ENCODE peak calls at places on chromosomes 4 and X, in nine cellular contexts. O is suprapubic skin, C is NB4, R is ovary, K is tibial nerve, L is body of pancreas, Q is gastrocnemius medialis, W is adrenal gland, I is uterus. B is an unnamed sample.

GRCh38 chrX:45747905-45748304 is 547.2 kb upstream of the DIPK2B start:
- DNase-seq in O (no peak), W (no peak), L (no peak), I (no peak), C (no peak), R (no peak), K (no peak), Q (no peak), B (no peak)

GRCh38 chr4:83180469-83180968 is 66.0 kb upstream of the PLAC8 start:
- DNase-seq in C (no peak), R (no peak), O (no peak), Q (no peak), L (no peak), I (no peak), W (no peak), K (no peak), B (no peak)

GRCh38 chr4:25838526-25838925 is 24.3 kb downstream of the SEL1L3 start:
- DNase-seq in W (no peak), Q (no peak), C (no peak), K (no peak), R (no peak), L (no peak), I (no peak), O (no peak), B (no peak)

GRCh38 chr4:42519803-42520417 is 122.6 kb downstream of the SHISA3 start:
- DNase-seq in C (peak), W (peak), L (peak), Q (no peak), K (peak), R (no peak), O (no peak), I (no peak), B (peak)

GRCh38 chr4:1171306-1172227 is 816 bp downstream of the SPON2 start:
- DNase-seq in R (peak), K (no peak), O (no peak), W (no peak), I (no peak), Q (no peak), L (peak), C (no peak), B (peak)

GRCh38 chr4:147754037-147754445 is 22.2 kb downstream of the ARHGAP10 start:
- DNase-seq in Q (no peak), R (no peak), L (no peak), K (no peak), W (no peak), C (no peak), I (no peak), O (no peak), B (no peak)

GRCh38 chr4:125677665-125678307 is 363.0 kb downstream of the FAT4 start:
- DNase-seq in R (no peak), L (no peak), I (no peak), K (no peak), W (no peak), O (no peak), Q (no peak), C (no peak), B (no peak)

GRCh38 chrX:10197597-10198210 is 40.9 kb downstream of the CLCN4 start:
- DNase-seq in R (no peak), K (no peak), I (no peak), L (no peak), Q (no peak), C (no peak), W (no peak), O (no peak), B (no peak)

GRCh38 chrX:115894087-115894486 is 276.5 kb upstream of the AGTR2 start:
- DNase-seq in L (peak), O (no peak), R (no peak), C (peak), W (peak), I (no peak), Q (no peak), K (no peak), B (no peak)

GRCh38 chr4:101678180-101678579 is 112.3 kb upstream of the BANK1 start:
- DNase-seq in C (no peak), L (no peak), W (no peak), I (no peak), K (no peak), O (no peak), R (no peak), Q (no peak), B (no peak)

GRCh38 chr4:168589154-168589553 is 92.3 kb downstream of the PALLD start:
- DNase-seq in C (no peak), W (no peak), Q (no peak), I (no peak), O (no peak), R (no peak), K (no peak), L (no peak), B (no peak)

GRCh38 chr4:186676531-186677158 is 47.0 kb downstream of the FAT1 start:
- DNase-seq in K (no peak), L (no peak), W (no peak), Q (no peak), C (no peak), I (no peak), R (no peak), O (no peak), B (no peak)

GRCh38 chr4:40916880-40917279 is 167.1 kb downstream of the NSUN7 start:
- DNase-seq in I (no peak), R (no peak), W (peak), O (no peak), C (peak), Q (peak), L (peak), K (no peak), B (no peak)
- TF ChIP-seq CTCF in I (no peak), R (no peak), W (peak), O (peak), C (peak), Q (peak), L (peak), K (no peak), B (peak)

GRCh38 chrX:19554786-19555185 is 39.5 kb upstream of the MAP3K15 start:
- DNase-seq in K (no peak), W (no peak), Q (no peak), L (no peak), C (no peak), I (no peak), R (no peak), O (no peak), B (no peak)

GRCh38 chrX:19555236-19555635 is 39.9 kb upstream of the MAP3K15 start:
- DNase-seq in I (no peak), C (no peak), Q (no peak), R (no peak), O (no peak), W (no peak), L (no peak), K (no peak), B (no peak)

GRCh38 chrX:19557816-19558215 is 42.5 kb upstream of the MAP3K15 start:
- DNase-seq in K (no peak), I (no peak), W (no peak), L (no peak), C (no peak), R (no peak), Q (no peak), O (no peak), B (no peak)

GRCh38 chrX:19556202-19556601 is 40.9 kb upstream of the MAP3K15 start:
- DNase-seq in C (no peak), I (no peak), W (no peak), O (no peak), Q (no peak), L (no peak), R (no peak), K (no peak), B (no peak)

DNA sequence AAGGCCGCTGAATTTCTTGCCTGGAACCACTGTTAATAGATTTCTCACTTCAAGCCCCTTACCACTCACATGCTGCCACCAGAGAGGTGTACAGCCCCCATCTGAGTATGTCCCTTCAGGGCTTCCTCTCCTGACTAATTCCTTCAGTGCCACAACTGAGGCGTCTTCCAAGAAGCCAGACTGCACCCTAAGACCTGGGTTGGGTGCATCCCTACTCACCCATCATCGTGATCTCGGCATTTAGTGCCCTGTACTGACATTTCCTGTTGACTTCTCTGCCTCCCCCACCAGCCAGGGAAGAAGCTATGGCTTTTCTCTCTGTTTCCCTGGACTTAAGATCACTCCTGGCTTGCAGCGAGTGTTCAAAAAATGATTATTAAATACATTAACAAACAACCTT is 40.4 kb upstream of the MAP3K15 start:
- DNase-seq in W (no peak), K (no peak), Q (no peak), L (no peak), O (no peak), C (no peak), I (no peak), R (no peak), B (no peak)
- TF ChIP-seq POLR2A in W (no peak), K (no peak), Q (no peak), L (no peak), O (no peak), C (no peak), I (no peak), R (no peak), B (no peak)

GRCh38 chr4:183906736-183907651 is 1.9 kb downstream of the STOX2 start:
- DNase-seq in C (no peak), Q (no peak), W (no peak), I (no peak), O (no peak), K (no peak), L (peak), R (peak), B (no peak)
- H3K4me3 ChIP-seq in C (no peak), Q (peak), W (no peak), I (peak), O (peak), K (peak), L (peak), R (peak), B (peak)

DNA sequence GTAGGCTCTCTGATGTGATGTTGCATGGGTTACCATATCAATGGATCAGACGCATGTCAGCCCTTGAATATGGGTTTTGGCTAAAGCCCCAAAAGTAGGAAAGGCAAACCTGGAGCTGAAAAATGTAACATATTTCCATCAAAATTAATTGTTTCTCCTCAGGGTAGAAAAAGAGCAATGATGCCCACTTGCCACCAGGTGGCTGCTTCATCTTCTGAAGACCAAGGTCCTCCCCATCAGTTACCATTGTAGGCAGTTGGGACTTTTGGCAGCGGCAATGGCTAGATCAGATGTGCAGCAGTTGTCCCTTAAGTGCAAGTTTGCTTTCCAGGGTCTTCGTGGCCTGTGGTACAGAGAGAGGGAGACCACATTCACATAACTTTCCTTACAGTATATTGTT is 118.2 kb downstream of the NAF1 start:
- DNase-seq in C (peak), R (no peak), W (peak), I (no peak), L (peak), O (no peak), Q (no peak), K (no peak), B (no peak)
- TF ChIP-seq CTCF in C (peak), R (no peak), W (peak), I (peak), L (peak), O (no peak), Q (no peak), K (no peak), B (peak)

GRCh38 chrX:38800981-38801845 is at the start of gene MID1IP1:
- DNase-seq in W (peak), I (peak), Q (peak), K (peak), L (peak), O (peak), C (peak), R (peak), B (peak)
- TF ChIP-seq POLR2A in W (peak), I (peak), Q (peak), K (no peak), L (peak), O (peak), C (peak), R (peak), B (peak)

GRCh38 chrX:53441531-53442321 is 7.6 kb upstream of the HSD17B10 start:
- DNase-seq in L (peak), R (peak), I (peak), O (peak), Q (peak), C (peak), W (peak), K (peak), B (peak)

GRCh38 chrX:53438832-53439230 is 4.7 kb upstream of the HSD17B10 start:
- DNase-seq in L (no peak), I (no peak), Q (no peak), K (no peak), R (no peak), W (no peak), C (no peak), O (no peak), B (no peak)

GRCh38 chrX:53440631-53441517 is 6.7 kb upstream of the HSD17B10 start:
- DNase-seq in W (peak), O (peak), C (peak), L (peak), Q (peak), I (peak), R (peak), K (peak), B (peak)

GRCh38 chrX:53440101-53440500 is 5.9 kb upstream of the HSD17B10 start:
- DNase-seq in W (no peak), K (no peak), O (no peak), R (no peak), C (peak), I (no peak), Q (no peak), L (no peak), B (no peak)

DNA sequence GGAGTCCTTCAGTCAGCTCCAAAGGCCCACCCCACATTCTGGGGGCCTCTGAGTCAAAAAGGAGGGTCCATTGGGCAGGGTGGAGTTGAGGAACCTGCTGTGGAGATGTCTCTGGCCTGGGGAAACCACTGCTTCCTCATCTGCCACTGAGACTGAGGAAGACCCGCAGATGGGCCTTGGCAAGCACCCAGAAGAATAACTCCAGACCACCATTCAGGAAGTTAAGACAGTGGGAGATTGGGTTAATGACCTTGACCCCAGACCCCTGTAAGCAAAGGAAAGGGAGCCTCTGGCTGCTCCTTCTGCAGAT is 8.1 kb upstream of the HSD17B10 start:
- DNase-seq in K (no peak), L (no peak), Q (peak), C (peak), R (no peak), W (no peak), O (no peak), I (no peak), B (no peak)
- H3K4me3 ChIP-seq in K (no peak), L (no peak), Q (no peak), C (peak), R (no peak), W (no peak), O (no peak), I (no peak), B (peak)

GRCh38 chr4:175622887-175623286 is 189.2 kb downstream of the GPM6A start:
- DNase-seq in L (no peak), R (no peak), C (no peak), I (no peak), K (no peak), W (no peak), Q (no peak), O (no peak), B (no peak)
- TF ChIP-seq CTCF in L (no peak), R (no peak), C (no peak), I (no peak), K (no peak), W (no peak), Q (no peak), O (no peak), B (no peak)

DNA sequence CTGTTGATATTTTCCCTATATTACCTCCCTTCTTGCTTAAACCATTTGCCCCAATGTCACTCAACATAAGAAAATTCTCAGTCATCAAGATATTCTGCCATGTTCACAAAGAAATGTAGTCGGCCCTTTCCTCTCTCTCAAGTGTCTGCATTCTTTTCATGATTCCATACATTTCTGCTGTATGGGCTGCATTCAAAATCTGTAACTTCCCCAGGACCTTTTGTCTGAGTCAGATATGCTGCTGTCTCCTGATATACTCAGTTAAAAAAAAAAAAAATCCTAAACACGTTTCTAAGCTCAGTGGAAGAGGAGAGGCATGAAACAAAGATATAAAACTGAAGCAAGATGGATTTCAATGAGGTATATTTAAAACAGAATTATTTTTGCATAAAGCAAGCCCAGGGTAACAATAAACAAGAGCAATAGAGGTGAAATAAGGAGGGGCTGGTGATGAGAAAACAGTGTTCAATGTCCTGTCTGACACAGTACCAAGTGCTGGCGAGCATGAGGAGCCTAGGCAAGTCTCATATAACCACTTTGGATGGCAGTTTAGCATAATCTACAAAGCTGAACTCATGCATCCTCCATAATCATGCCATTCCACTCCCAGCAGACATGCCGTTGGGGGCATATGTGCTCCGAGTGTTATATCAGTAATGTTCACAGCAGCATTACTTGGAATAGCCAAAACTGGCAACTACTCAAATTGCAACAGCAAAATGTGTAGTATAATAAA is 76.8 kb downstream of the MANBA start:
- DNase-seq in W (no peak), K (no peak), I (no peak), Q (no peak), C (no peak), O (no peak), L (no peak), R (no peak), B (no peak)
- TF ChIP-seq POLR2A in W (no peak), K (no peak), I (no peak), Q (no peak), C (no peak), O (no peak), L (no peak), R (no peak), B (no peak)

DNA sequence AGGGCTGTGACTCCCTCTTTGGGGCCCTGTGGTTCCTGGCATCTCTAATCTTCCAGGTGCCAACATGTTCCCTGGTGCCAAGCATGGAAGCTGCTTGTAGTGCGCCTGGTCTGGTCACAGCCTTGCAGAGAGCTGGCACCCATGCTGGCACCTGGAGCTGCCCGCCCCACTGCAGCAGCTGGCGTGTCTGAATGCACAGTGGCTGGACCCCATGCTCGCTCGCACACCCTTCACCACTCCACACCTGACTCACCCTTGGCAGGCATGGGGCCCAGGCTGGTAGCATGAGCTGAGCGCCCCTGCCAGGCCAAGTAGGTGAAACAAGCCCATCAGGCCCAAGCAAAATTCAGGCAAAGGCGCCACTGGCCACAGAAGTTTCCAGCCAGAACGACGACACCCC is 119.1 kb downstream of the DNAAF6 start:
- DNase-seq in R (no peak), Q (no peak), L (no peak), C (no peak), K (no peak), W (no peak), I (no peak), O (no peak), B (no peak)
- H3K4me3 ChIP-seq in R (no peak), Q (no peak), L (no peak), C (no peak), K (no peak), W (no peak), I (no peak), O (no peak), B (no peak)

GRCh38 chr4:109432203-109432602 is 1.4 kb upstream of the SEC24B start:
- DNase-seq in I (no peak), K (no peak), R (no peak), O (no peak), W (no peak), L (no peak), C (no peak), Q (no peak), B (no peak)

GRCh38 chr4:109433281-109434006 is at the start of gene SEC24B:
- DNase-seq in W (peak), Q (peak), K (peak), I (peak), L (peak), O (peak), C (peak), R (peak), B (peak)

GRCh38 chr4:109434007-109434792 is 585 bp downstream of the SEC24B start:
- DNase-seq in W (peak), K (peak), C (peak), Q (peak), O (peak), I (peak), L (peak), R (peak), B (peak)

GRCh38 chr4:109434793-109435080 is 1.1 kb downstream of the SEC24B start:
- DNase-seq in W (no peak), R (no peak), I (no peak), L (no peak), O (no peak), C (no peak), Q (no peak), K (no peak), B (no peak)

DNA sequence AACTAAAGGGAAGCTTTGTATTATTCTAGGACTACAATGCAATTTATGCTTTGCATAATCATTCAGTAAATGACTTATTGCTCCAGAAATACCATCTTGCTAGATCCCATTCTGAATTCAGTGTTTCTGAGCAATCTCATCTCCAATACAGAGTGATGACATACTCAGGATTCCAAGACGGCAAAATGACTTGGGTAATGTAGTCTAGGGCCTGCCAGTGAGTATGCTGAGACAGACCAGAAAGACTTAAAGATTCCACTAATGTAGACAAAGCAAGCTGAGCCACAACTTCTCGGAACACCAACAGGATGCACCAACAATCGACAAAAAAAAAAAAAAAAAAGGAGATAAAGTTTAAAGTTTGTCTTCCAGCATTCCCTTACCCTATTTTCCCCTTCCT is 939 bp upstream of the SEC24B start:
- DNase-seq in Q (no peak), K (no peak), O (no peak), C (peak), L (no peak), R (no peak), I (no peak), W (no peak), B (no peak)
- TF ChIP-seq CTCF in Q (no peak), K (no peak), O (no peak), C (no peak), L (no peak), R (no peak), I (no peak), W (no peak), B (no peak)

B was measured in Peyer's patch.